ENCODE peak calls at places on chromosomes 1 and 21, in eight cellular contexts. L is cerebellum; Q is HTR-8/SVneo; D is H9; Y is activated CD4-positive, CD25-positive, alpha-beta regulatory T cell treated with anti-CD3 and anti-CD28 coated beads, Interleukin-2, amount 50 U/mL, for 16 hours; J is GM04504; Z is foreskin fibroblast; M is stimulated activated naive CD8-positive, alpha-beta T cell treated with anti-CD3 and anti-CD28 coated beads, Interleukin-15, Interleukin-2, amounts not matched to agents 100 U/mL and 50 U/mL, for 24 hours. S is an unnamed sample.

GRCh38 chr1:41440321-41441090 is 44.0 kb downstream of the EDN2 start:
- DNase-seq in L (no peak), Q (no peak), D (no peak), Y (no peak), J (no peak), Z (no peak), M (no peak), S (no peak)

GRCh38 chr1:176843352-176844297 is 320.9 kb downstream of the ASTN1 start:
- DNase-seq in L (peak; percentile 65), Q (no peak), D (no peak), Y (no peak), J (no peak), Z (peak; percentile 7), M (no peak), S (peak; percentile 22)

GRCh38 chr1:153970346-153970745 is 2.6 kb downstream of the CREB3L4 start:
- DNase-seq in L (no peak), Q (no peak), D (no peak), Y (no peak), J (no peak), Z (no peak), M (no peak), S (no peak)

GRCh38 chr1:205493241-205494085 is 11.0 kb upstream of the CDK18 start:
- DNase-seq in L (peak; percentile 23), Q (peak; percentile 75), D (no peak), Y (no peak), J (peak; percentile 18), Z (peak; percentile 47), M (peak; percentile 13), S (no peak)

GRCh38 chr21:16422702-16423101 is 692.9 kb downstream of the USP25 start:
- DNase-seq in L (no peak), Q (no peak), D (no peak), Y (no peak), J (no peak), Z (no peak), M (no peak), S (no peak)

GRCh38 chr1:114024049-114024448 is 44.8 kb downstream of the OLFML3 start:
- DNase-seq in L (no peak), Q (no peak), D (peak; percentile 58), Y (no peak), J (no peak), Z (no peak), M (no peak), S (peak; percentile 36)

GRCh38 chr21:27806261-27806660 is 839.4 kb upstream of the ADAMTS5 start:
- DNase-seq in L (no peak), Q (peak; percentile 10), D (no peak), Y (no peak), J (no peak), Z (no peak), M (no peak), S (no peak)

GRCh38 chr1:189605236-189605635 is 872.4 kb downstream of the BRINP3 start:
- DNase-seq in L (no peak), Q (no peak), D (no peak), Y (no peak), J (no peak), Z (no peak), M (no peak), S (no peak)

GRCh38 chr1:89528382-89528780 is 3.8 kb downstream of the LRRC8B start:
- DNase-seq in L (no peak), Q (no peak), D (no peak), Y (no peak), J (no peak), Z (no peak), M (no peak), S (no peak)

GRCh38 chr1:83954301-83954823 is 44.6 kb downstream of the TTLL7 start:
- DNase-seq in L (no peak), Q (no peak), D (no peak), Y (no peak), J (no peak), Z (no peak), M (no peak), S (no peak)

GRCh38 chr1:232780354-232780753 is 24.9 kb upstream of the MAP10 start:
- DNase-seq in L (no peak), Q (no peak), D (no peak), Y (no peak), J (no peak), Z (no peak), M (no peak), S (no peak)

GRCh38 chr1:239240736-239241135 is 145.6 kb upstream of the CHRM3 start:
- DNase-seq in L (no peak), Q (no peak), D (no peak), Y (no peak), J (no peak), Z (no peak), M (no peak), S (no peak)

GRCh38 chr1:98468111-98468717 is 193.3 kb upstream of the SNX7 start:
- DNase-seq in L (peak; percentile 0), Q (peak; percentile 5), D (no peak), Y (no peak), J (peak; percentile 19), Z (peak; percentile 55), M (no peak), S (no peak)

GRCh38 chr1:186974774-186975181 is 146.0 kb downstream of the PLA2G4A start:
- DNase-seq in L (no peak), Q (no peak), D (no peak), Y (no peak), J (peak; percentile 88), Z (peak; percentile 93), M (no peak), S (no peak)

S was measured in WTC11.